ENCODE peak calls at places on chromosomes 3 and 15, in nine cellular contexts. M is left lung, Y is fibroblast of lung, I is mucosa of descending colon, R is cardiac muscle cell, Z is heart left ventricle, X is BJ, P is astrocyte, L is fibroblast of mammary gland. S is an unnamed sample.

GRCh38 chr3:3665961-3666640 is 133.1 kb upstream of the LRRN1 start:
- DNase-seq in M (no peak), Y (no peak), I (no peak), R (no peak), Z (peak), X (no peak), P (no peak), L (no peak), S (no peak)

GRCh38 chr15:52738311-52738710 is 51.8 kb downstream of the ONECUT1 start:
- DNase-seq in M (no peak), Y (no peak), I (no peak), R (no peak), Z (no peak), X (no peak), P (no peak), L (no peak), S (no peak)

GRCh38 chr3:5710718-5711117 is 523.2 kb downstream of the EDEM1 start:
- DNase-seq in M (no peak), Y (no peak), I (no peak), R (no peak), Z (no peak), X (no peak), P (no peak), L (no peak), S (no peak)

GRCh38 chr3:135917076-135917475 is 48.5 kb upstream of the PPP2R3A start:
- DNase-seq in M (no peak), Y (no peak), I (peak), R (no peak), Z (no peak), X (no peak), P (no peak), L (no peak), S (peak)

GRCh38 chr3:30689202-30689641 is 82.8 kb downstream of the TGFBR2 start:
- DNase-seq in M (no peak), Y (peak), I (peak), R (no peak), Z (no peak), X (peak), P (peak), L (peak), S (peak)

GRCh38 chr3:171049831-171050444 is 23.4 kb upstream of the SLC2A2 start:
- DNase-seq in M (peak), Y (peak), I (peak), R (peak), Z (peak), X (no peak), P (peak), L (peak), S (peak)

GRCh38 chr3:48631516-48632448 is 3.5 kb downstream of the SLC26A6 start:
- DNase-seq in M (no peak), Y (no peak), I (no peak), R (no peak), Z (no peak), X (no peak), P (no peak), L (no peak), S (no peak)

GRCh38 chr3:11059090-11059798 is 66.7 kb downstream of the SLC6A1 start:
- DNase-seq in M (peak), Y (peak), I (peak), R (peak), Z (peak), X (no peak), P (peak), L (peak), S (peak)

GRCh38 chr3:35739181-35739809 is 100.0 kb downstream of the ARPP21 start:
- DNase-seq in M (no peak), Y (no peak), I (no peak), R (no peak), Z (no peak), X (no peak), P (no peak), L (no peak), S (no peak)

GRCh38 chr15:57873564-57874209 is 167.2 kb downstream of the POLR2M start:
- DNase-seq in M (no peak), Y (peak), I (no peak), R (no peak), Z (no peak), X (peak), P (peak), L (peak), S (peak)

GRCh38 chr15:44720460-44721185 is 9.3 kb downstream of the B2M start:
- DNase-seq in M (no peak), Y (no peak), I (no peak), R (no peak), Z (no peak), X (no peak), P (no peak), L (no peak), S (no peak)

GRCh38 chr3:109047366-109047765 is 70.6 kb downstream of the MORC1 start:
- DNase-seq in M (no peak), Y (no peak), I (no peak), R (no peak), Z (no peak), X (no peak), P (no peak), L (no peak), S (no peak)

GRCh38 chr3:114290911-114291901 is 2.6 kb upstream of the TIGIT start:
- DNase-seq in M (peak), Y (peak), I (peak), R (peak), Z (peak), X (no peak), P (no peak), L (peak), S (peak)

GRCh38 chr3:31432897-31433678 is 99.6 kb upstream of the STT3B start:
- DNase-seq in M (no peak), Y (peak), I (no peak), R (no peak), Z (no peak), X (no peak), P (peak), L (peak), S (no peak)

GRCh38 chr3:38276917-38277630 is 5.0 kb upstream of the SLC22A14 start:
- DNase-seq in M (no peak), Y (no peak), I (no peak), R (no peak), Z (no peak), X (no peak), P (no peak), L (no peak), S (no peak)

GRCh38 chr15:88911766-88912118 is 1.4 kb downstream of the MFGE8 start:
- DNase-seq in M (peak), Y (no peak), I (no peak), R (peak), Z (peak), X (no peak), P (peak), L (peak), S (no peak)

GRCh38 chr3:70006089-70006488 is 6.6 kb downstream of the SAMMSON start:
- DNase-seq in M (no peak), Y (peak), I (no peak), R (no peak), Z (no peak), X (no peak), P (no peak), L (no peak), S (no peak)

GRCh38 chr15:59138243-59138642 is 33.3 kb downstream of the CCNB2 start:
- DNase-seq in M (no peak), Y (peak), I (peak), R (peak), Z (no peak), X (no peak), P (no peak), L (peak), S (peak)

GRCh38 chr3:40877651-40878463 is 321.4 kb upstream of the CTNNB1 start:
- DNase-seq in M (peak), Y (peak), I (peak), R (no peak), Z (peak), X (no peak), P (peak), L (peak), S (peak)

GRCh38 chr3:127072971-127073851 is 90.3 kb downstream of the PLXNA1 start:
- DNase-seq in M (peak), Y (no peak), I (no peak), R (no peak), Z (no peak), X (no peak), P (no peak), L (no peak), S (no peak)

GRCh38 chr3:1196997-1197396 is 104.2 kb downstream of the CNTN6 start:
- DNase-seq in M (no peak), Y (no peak), I (no peak), R (no peak), Z (no peak), X (no peak), P (no peak), L (no peak), S (no peak)

GRCh38 chr3:135125171-135125801 is 330.2 kb downstream of the EPHB1 start:
- DNase-seq in M (no peak), Y (peak), I (peak), R (peak), Z (no peak), X (no peak), P (peak), L (peak), S (peak)

GRCh38 chr3:30875505-30875904 is 19.0 kb downstream of the GADL1 start:
- DNase-seq in M (no peak), Y (no peak), I (no peak), R (no peak), Z (no peak), X (no peak), P (no peak), L (no peak), S (no peak)

GRCh38 chr3:191499307-191500125 is 38.6 kb downstream of the PYDC2 start:
- DNase-seq in M (no peak), Y (peak), I (peak), R (peak), Z (peak), X (no peak), P (peak), L (peak), S (peak)

GRCh38 chr3:164048451-164048850 is 1029.8 kb downstream of the SI start:
- DNase-seq in M (no peak), Y (no peak), I (no peak), R (no peak), Z (no peak), X (no peak), P (no peak), L (no peak), S (no peak)

GRCh38 chr3:4807381-4808280 is 171.6 kb upstream of the BHLHE40 start:
- DNase-seq in M (no peak), Y (no peak), I (no peak), R (no peak), Z (no peak), X (no peak), P (peak), L (no peak), S (no peak)

GRCh38 chr15:48566669-48567068 is 78.8 kb downstream of the FBN1 start:
- DNase-seq in M (no peak), Y (peak), I (no peak), R (no peak), Z (no peak), X (no peak), P (peak), L (peak), S (peak)

GRCh38 chr3:12444582-12445468 is 39.5 kb upstream of the TSEN2 start:
- DNase-seq in M (no peak), Y (no peak), I (peak), R (peak), Z (peak), X (no peak), P (peak), L (no peak), S (no peak)
- H3K4me3 ChIP-seq in M (no peak), Y (no peak), I (no peak), R (no peak), Z (no peak), X (no peak), P (no peak), L (no peak), S (no peak)

DNA sequence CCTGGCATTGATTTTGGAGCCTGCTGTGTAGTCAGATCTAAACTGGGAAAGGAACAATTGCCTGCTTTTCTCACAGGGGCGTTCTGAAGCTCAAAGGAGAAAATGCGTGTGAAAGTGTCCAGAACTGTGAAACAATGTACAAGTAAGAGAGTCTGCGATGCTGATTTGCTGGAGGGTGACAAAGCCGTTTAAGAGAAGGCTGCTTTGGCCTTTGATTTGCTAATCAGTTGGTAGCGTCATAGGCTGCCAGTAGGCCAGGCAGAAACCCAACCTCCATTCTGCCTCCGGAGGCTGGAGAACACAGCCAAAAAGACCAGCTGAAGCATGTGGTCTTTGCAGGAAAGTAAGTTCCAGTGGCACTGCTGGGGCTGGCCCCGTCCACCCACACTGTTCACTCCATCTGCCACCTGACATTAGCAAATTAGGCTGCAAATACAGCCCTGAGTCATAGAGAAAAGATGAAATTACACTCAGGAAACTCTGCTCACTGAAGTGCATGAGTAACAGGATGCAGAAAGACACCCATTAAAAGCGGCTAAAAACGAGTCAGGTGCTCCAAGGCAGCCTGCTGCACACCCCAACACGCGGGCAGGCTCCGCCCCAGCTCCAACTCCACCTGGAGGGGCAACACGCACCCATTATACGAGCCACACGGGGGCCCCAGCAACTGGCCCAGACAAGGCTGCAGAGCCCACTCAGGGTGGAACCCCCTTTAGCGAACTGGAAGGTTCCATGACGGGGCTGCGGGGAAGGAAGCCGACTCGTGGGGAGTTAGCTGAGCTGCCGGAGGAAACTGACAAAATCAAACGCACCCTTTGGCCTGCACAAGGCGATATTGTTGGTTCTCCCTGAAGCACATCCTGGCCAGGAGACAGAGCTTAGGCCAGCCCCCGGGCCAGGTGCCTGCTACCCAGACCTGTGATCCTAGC is 31.6 kb downstream of the ZDHHC19 start:
- DNase-seq in M (no peak), Y (peak), I (peak), R (no peak), Z (no peak), X (no peak), P (peak), L (peak), S (peak)
- TF ChIP-seq CTCF in M (no peak), Y (no peak), I (no peak), R (no peak), Z (no peak), X (no peak), P (no peak), L (no peak), S (no peak)

DNA sequence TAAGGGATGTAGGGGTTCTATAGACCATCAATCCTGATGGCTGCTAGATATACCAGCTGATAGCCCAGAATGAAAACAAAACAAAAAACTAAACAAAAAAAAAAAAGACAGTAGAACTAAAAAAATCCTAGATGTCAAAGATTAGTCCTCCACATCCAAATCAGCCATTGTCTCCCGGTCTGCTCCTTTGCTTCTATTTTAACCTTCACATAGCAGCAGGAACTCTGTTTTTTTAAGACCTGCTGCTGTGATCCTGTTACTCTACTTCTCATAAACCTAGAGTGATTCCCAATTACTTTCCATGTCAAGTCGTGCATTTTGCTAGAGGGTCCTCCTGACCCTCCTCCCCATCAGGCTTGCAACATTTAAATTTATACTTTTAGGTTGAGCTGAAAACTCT is 2.5 kb downstream of the IFT122 start:
- DNase-seq in M (no peak), Y (no peak), I (no peak), R (no peak), Z (no peak), X (no peak), P (no peak), L (no peak), S (no peak)
- H3K4me3 ChIP-seq in M (no peak), Y (no peak), I (no peak), R (no peak), Z (no peak), X (no peak), P (no peak), L (no peak), S (no peak)

GRCh38 chr3:130276203-130276803 is 69.2 kb upstream of the COL6A5 start:
- DNase-seq in M (no peak), Y (peak), I (peak), R (peak), Z (no peak), X (no peak), P (peak), L (peak), S (peak)
- TF ChIP-seq CTCF in M (peak), Y (peak), I (no peak), R (peak), Z (peak), X (peak), P (peak), L (peak), S (peak)

GRCh38 chr15:37695719-37696118 is 238.7 kb upstream of the TMCO5A start:
- DNase-seq in M (no peak), Y (no peak), I (no peak), R (no peak), Z (no peak), X (no peak), P (peak), L (no peak), S (peak)
- H3K4me3 ChIP-seq in M (no peak), Y (no peak), I (no peak), R (no peak), Z (no peak), X (no peak), P (no peak), L (no peak), S (no peak)

S was measured in AG10803.